ENCODE peak calls at places on chromosomes 1 and 21, in nine cellular contexts. Z, A, W, M, T, L, N, U and Y are unnamed samples.

GRCh38 chr21:29812947-29813346 is 126.8 kb downstream of the GRIK1 start:
- DNase-seq in Z (no peak), A (no peak), W (no peak), M (no peak), T (no peak), L (no peak), N (no peak), U (no peak), Y (no peak)

GRCh38 chr1:232463226-232463625 is 166.7 kb downstream of the SIPA1L2 start:
- DNase-seq in Z (no peak), A (no peak), W (no peak), M (no peak), T (no peak), L (no peak), N (no peak), U (no peak), Y (no peak)

GRCh38 chr1:15489052-15489736 is 13.3 kb downstream of the CELA2B start:
- DNase-seq in Z (peak; percentile 41), A (no peak), W (peak; percentile 5), M (no peak), T (no peak), L (no peak), N (no peak), U (no peak), Y (no peak)

GRCh38 chr1:6353948-6354658 is 39.5 kb downstream of the ACOT7 start:
- DNase-seq in Z (peak; percentile 80), A (no peak), W (no peak), M (no peak), T (no peak), L (no peak), N (no peak), U (peak; percentile 12), Y (no peak)

GRCh38 chr21:36403713-36404112 is 18.5 kb downstream of the CHAF1B start:
- DNase-seq in Z (no peak), A (no peak), W (no peak), M (no peak), T (no peak), L (no peak), N (no peak), U (no peak), Y (no peak)

GRCh38 chr1:29506678-29507225 is 270.4 kb downstream of the PTPRU start:
- DNase-seq in Z (no peak), A (peak; percentile 41), W (no peak), M (no peak), T (no peak), L (no peak), N (no peak), U (no peak), Y (no peak)

GRCh38 chr1:40059292-40059959 is 18.9 kb downstream of the CAP1 start:
- DNase-seq in Z (no peak), A (no peak), W (no peak), M (peak; percentile 77), T (no peak), L (no peak), N (peak; percentile 47), U (peak; percentile 43), Y (peak; percentile 45)

GRCh38 chr1:223017291-223017690 is 125.8 kb downstream of the TLR5 start:
- DNase-seq in Z (no peak), A (no peak), W (no peak), M (no peak), T (no peak), L (no peak), N (no peak), U (no peak), Y (no peak)

GRCh38 chr1:156945881-156946661 is 25.6 kb downstream of the LRRC71 start:
- DNase-seq in Z (no peak), A (peak; percentile 57), W (no peak), M (no peak), T (no peak), L (no peak), N (no peak), U (no peak), Y (no peak)

GRCh38 chr1:151130837-151131586 is 15.4 kb downstream of the SEMA6C start:
- DNase-seq in Z (peak; percentile 87), A (peak; percentile 92), W (peak; percentile 71), M (no peak), T (peak; percentile 87), L (peak; percentile 45), N (no peak), U (peak; percentile 81), Y (peak; percentile 85)

GRCh38 chr21:28758042-28758882 is 234.4 kb downstream of the LTN1 start:
- DNase-seq in Z (no peak), A (no peak), W (no peak), M (no peak), T (no peak), L (no peak), N (no peak), U (peak; percentile 16), Y (no peak)

GRCh38 chr21:29164330-29164942 is 34.0 kb downstream of the MAP3K7CL start:
- DNase-seq in Z (no peak), A (no peak), W (no peak), M (peak; percentile 21), T (no peak), L (no peak), N (peak; percentile 70), U (peak; percentile 92), Y (peak; percentile 29)

GRCh38 chr1:174031099-174031498 is 8.9 kb upstream of the RC3H1 start:
- DNase-seq in Z (no peak), A (no peak), W (no peak), M (no peak), T (no peak), L (no peak), N (no peak), U (no peak), Y (no peak)

GRCh38 chr1:209105769-209106168 is 477.7 kb upstream of the CAMK1G start:
- DNase-seq in Z (no peak), A (no peak), W (no peak), M (no peak), T (no peak), L (no peak), N (no peak), U (no peak), Y (no peak)

GRCh38 chr1:200971428-200971903 is 52.0 kb downstream of the KIF21B start:
- DNase-seq in Z (no peak), A (no peak), W (no peak), M (no peak), T (no peak), L (no peak), N (no peak), U (no peak), Y (no peak)

GRCh38 chr1:34876406-34876805 is 16.9 kb upstream of the SMIM12 start:
- DNase-seq in Z (no peak), A (no peak), W (no peak), M (no peak), T (no peak), L (no peak), N (no peak), U (no peak), Y (no peak)

GRCh38 chr1:43520100-43520828 is 10.4 kb upstream of the PTPRF start:
- DNase-seq in Z (no peak), A (no peak), W (no peak), M (no peak), T (no peak), L (no peak), N (no peak), U (no peak), Y (no peak)

GRCh38 chr1:194078765-194079164 is 892.4 kb upstream of the B3GALT2 start:
- DNase-seq in Z (no peak), A (no peak), W (no peak), M (no peak), T (no peak), L (no peak), N (no peak), U (no peak), Y (no peak)

GRCh38 chr1:20719261-20719660 is 1.5 kb upstream of the KIF17 start:
- DNase-seq in Z (peak; percentile 1), A (peak; percentile 17), W (no peak), M (no peak), T (peak; percentile 18), L (no peak), N (no peak), U (no peak), Y (no peak)

GRCh38 chr1:211332839-211333238 is 6.2 kb downstream of the TRAF5 start:
- DNase-seq in Z (no peak), A (no peak), W (no peak), M (no peak), T (no peak), L (no peak), N (no peak), U (peak; percentile 43), Y (no peak)

GRCh38 chr21:30839304-30839703 is 9.7 kb upstream of the KRTAP7-1 start:
- DNase-seq in Z (no peak), A (no peak), W (no peak), M (peak; percentile 57), T (peak; percentile 32), L (peak; percentile 4), N (peak; percentile 4), U (peak; percentile 18), Y (no peak)

GRCh38 chr1:39182804-39183203 is 21.7 kb upstream of the MACF1 start:
- DNase-seq in Z (no peak), A (no peak), W (no peak), M (no peak), T (no peak), L (no peak), N (no peak), U (no peak), Y (no peak)